ENCODE peak calls at places on chromosomes 6 and 20, in four cellular contexts. B, U, J and C are unnamed samples.

GRCh38 chr20:21371193-21371592 is 26.1 kb downstream of the NKX2-4 start:
- DNase-seq in J (no peak), B (no peak), U (no peak), C (no peak)

GRCh38 chr6:16168858-16169257 is 40.0 kb downstream of the MYLIP start:
- DNase-seq in U (peak; percentile 79), J (no peak), B (peak; percentile 32), C (no peak)

GRCh38 chr20:29876911-29877285 is 1380.6 kb upstream of the DEFB115 start:
- DNase-seq in U (no peak), J (peak; percentile 7), B (no peak), C (no peak)

GRCh38 chr6:93822434-93823265 is 403.3 kb upstream of the EPHA7 start:
- DNase-seq in U (no peak), J (no peak), B (no peak), C (no peak)

GRCh38 chr20:15185913-15186312 is 848.5 kb upstream of the FLRT3 start:
- DNase-seq in U (no peak), B (peak; percentile 68), J (no peak), C (no peak)

GRCh38 chr20:33874129-33874528 is 63.0 kb downstream of the CHMP4B start:
- DNase-seq in B (no peak), J (no peak), U (no peak), C (no peak)

GRCh38 chr6:10507298-10507697 is 13.9 kb upstream of the GCNT2 start:
- DNase-seq in J (no peak), U (no peak), B (no peak), C (no peak)

GRCh38 chr6:21135484-21136005 is 458.0 kb upstream of the SOX4 start:
- DNase-seq in U (no peak), J (no peak), B (no peak), C (no peak)

GRCh38 chr6:107800564-107801164 is 23.4 kb downstream of the SCML4 start:
- DNase-seq in B (peak; percentile 19), J (no peak), U (no peak), C (no peak)

GRCh38 chr20:1463971-1464570 is 2.6 kb downstream of the NSFL1C start:
- DNase-seq in B (no peak), U (no peak), J (no peak), C (no peak)

GRCh38 chr6:56096454-56096853 is 150.9 kb downstream of the COL21A1 start:
- DNase-seq in J (no peak), U (no peak), B (no peak), C (no peak)

GRCh38 chr20:57680934-57681914 is 28.6 kb downstream of the PMEPA1 start:
- DNase-seq in U (no peak), B (no peak), J (peak; percentile 51), C (no peak)

GRCh38 chr20:53643031-53643832 is 49.6 kb upstream of the ZNF217 start:
- DNase-seq in U (peak; percentile 91), J (peak; percentile 74), B (no peak), C (no peak)

GRCh38 chr20:3729811-3730550 is 2.5 kb upstream of the HSPA12B start:
- DNase-seq in J (no peak), B (no peak), U (no peak), C (no peak)

GRCh38 chr6:161301338-161301737 is 27.5 kb upstream of the AGPAT4 start:
- DNase-seq in J (no peak), B (no peak), U (no peak), C (no peak)

GRCh38 chr6:121799574-121799973 is 364.1 kb downstream of the GJA1 start:
- DNase-seq in B (no peak), J (no peak), U (no peak), C (no peak)

GRCh38 chr6:121794630-121795029 is 359.2 kb downstream of the GJA1 start:
- DNase-seq in J (no peak), B (no peak), U (peak; percentile 81), C (peak; percentile 85)

DNA sequence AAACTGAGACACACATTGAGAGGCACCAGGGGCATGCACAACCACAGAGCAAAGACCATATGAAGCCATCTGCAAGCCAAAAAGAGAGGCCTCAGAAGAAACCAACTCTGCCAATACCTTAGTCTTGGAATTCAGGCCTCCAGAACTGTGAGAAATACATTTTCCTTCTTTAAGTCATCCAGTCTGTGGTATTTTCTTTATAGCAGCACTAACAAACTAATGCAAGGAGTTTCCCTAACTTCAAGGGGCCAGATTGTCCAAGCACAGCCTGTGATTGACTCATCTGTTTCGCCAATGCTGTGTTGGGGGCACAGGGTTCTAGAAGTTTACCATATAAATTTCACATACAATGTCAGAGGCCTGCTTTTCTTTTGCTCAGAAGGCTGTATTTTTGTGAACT is 364.6 kb downstream of the GJA1 start:
- DNase-seq in U (no peak), B (no peak), J (no peak), C (no peak)
- H3K4me3 ChIP-seq in U (no peak overlapping the region), B (no peak overlapping the region), J (no peak overlapping the region), C (no peak overlapping the region)

GRCh38 chr6:133012774-133013173 is 198.4 kb downstream of the RPS12 start:
- DNase-seq in J (no peak), U (no peak), B (no peak), C (no peak)

GRCh38 chr6:133017581-133017980 is 203.2 kb downstream of the RPS12 start:
- DNase-seq in U (no peak), J (no peak), B (no peak), C (no peak)
- H3K4me1 ChIP-seq in U (no peaks in the 10 kb centered on the region), J (no peaks in the 10 kb centered on the region), B (no peaks in the 10 kb centered on the region), C (no peaks in the 10 kb centered on the region)

GRCh38 chr6:5095236-5095635 is 10.1 kb downstream of the PPP1R3G start:
- DNase-seq in U (no peak), B (no peak), J (no peak), C (no peak)
- TF ChIP-seq POLR2AphosphoS5 in U (no peak), B (no peak), J (no peak), C (no peak)

GRCh38 chr20:45968801-45969711 is 2.9 kb downstream of the ZNF335 start:
- DNase-seq in B (no peak), J (no peak), U (no peak), C (no peak)
- H3K4me3 ChIP-seq in B (no peak overlapping the region), J (no peak overlapping the region), U (no peak overlapping the region), C (no peak overlapping the region)

DNA sequence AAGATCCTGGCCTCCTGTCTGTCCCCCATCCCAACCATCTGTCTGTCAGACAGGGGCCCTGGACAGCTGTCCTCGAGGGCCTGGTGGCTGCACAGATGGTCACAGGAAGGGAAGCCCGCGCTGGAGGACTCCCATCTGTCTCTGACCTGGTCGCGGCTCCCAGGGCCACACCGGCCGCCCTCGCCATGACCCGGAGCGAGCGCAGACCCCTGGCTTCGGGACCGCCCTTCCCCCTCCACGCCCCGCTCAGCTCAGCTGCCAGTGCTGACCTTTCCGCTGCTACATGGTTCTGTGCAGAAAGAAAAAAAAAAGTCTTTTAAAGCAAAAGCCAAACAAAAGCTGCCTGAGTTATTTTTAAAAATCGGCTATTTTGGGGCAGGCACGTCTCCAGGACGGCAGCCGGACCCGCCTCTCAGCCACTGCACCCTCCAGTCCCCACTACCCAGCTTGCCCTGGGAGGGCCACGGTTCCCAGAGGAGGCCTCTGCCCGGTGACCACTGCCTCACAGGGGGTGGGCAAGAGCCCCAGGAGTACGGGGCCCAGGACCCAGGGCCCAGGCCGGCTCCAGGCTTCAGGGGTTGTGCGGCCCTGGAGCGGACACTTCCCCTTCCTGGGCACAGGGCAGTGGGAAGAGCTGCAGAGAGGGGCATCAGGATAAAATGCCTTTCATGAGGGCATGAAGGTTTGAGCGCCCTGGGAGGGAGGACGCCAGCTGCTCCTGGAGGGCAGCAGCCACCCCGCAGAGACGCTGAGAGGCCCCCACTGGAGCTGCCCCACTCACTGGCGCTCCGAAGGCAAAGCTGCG is 10.8 kb downstream of the LAMA5 start:
- DNase-seq in U (peak; percentile 13), B (no peak), J (no peak), C (no peak)
- H3K4me1 ChIP-seq in U (peaks cover 50% of the 10 kb centered on the region), B (peaks cover 47% of the 10 kb centered on the region), J (peaks cover 62% of the 10 kb centered on the region), C (peaks cover 93% of the 10 kb centered on the region)

GRCh38 chr20:47320990-47321805 is 35.3 kb downstream of the ZMYND8 start:
- DNase-seq in B (peak; percentile 99), U (no peak), J (peak; percentile 45), C (no peak)

GRCh38 chr20:47317127-47317895 is 39.2 kb downstream of the ZMYND8 start:
- DNase-seq in U (peak; percentile 97), J (peak; percentile 76), B (peak; percentile 56), C (peak; percentile 80)

GRCh38 chr20:47318027-47318595 is 38.4 kb downstream of the ZMYND8 start:
- DNase-seq in U (no peak), B (peak; percentile 94), J (peak; percentile 73), C (no peak)

GRCh38 chr20:47318596-47319516 is 37.6 kb downstream of the ZMYND8 start:
- DNase-seq in B (peak; percentile 62), J (peak; percentile 78), U (peak; percentile 79), C (no peak)

GRCh38 chr20:47319517-47320252 is 36.8 kb downstream of the ZMYND8 start:
- DNase-seq in B (no peak), J (peak; percentile 73), U (peak; percentile 89), C (no peak)
- TF ChIP-seq POLR2AphosphoS5 in B (no peak), J (no peak), U (peak; percentile 34), C (no peak)

DNA sequence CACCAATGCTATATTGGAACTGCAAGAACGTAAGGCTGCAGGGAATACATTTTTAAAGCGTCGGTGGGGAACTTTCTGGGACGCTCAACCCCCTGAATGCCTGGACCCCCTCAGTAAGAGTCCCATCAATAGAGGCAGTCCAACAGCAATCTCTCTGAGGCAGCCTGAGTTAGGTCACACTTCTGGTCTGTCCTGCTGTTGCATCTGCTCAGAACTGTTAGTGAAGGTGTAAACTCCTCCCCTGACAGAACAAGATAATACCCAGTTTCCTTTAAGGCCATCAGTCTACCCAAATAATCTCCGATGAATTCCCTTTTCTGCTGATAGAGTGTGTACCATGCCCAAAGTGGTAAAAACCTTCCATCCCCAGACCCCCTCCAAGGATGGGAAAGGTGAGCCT is 1.1 kb upstream of the RNGTT start:
- DNase-seq in U (no peak), J (no peak), B (no peak), C (no peak)
- H3K4me3 ChIP-seq in U (peak overlapping the region; percentile 99), J (peak overlapping the region; percentile 57), B (peak overlapping the region; percentile 73), C (peak overlapping the region; percentile 99)

DNA sequence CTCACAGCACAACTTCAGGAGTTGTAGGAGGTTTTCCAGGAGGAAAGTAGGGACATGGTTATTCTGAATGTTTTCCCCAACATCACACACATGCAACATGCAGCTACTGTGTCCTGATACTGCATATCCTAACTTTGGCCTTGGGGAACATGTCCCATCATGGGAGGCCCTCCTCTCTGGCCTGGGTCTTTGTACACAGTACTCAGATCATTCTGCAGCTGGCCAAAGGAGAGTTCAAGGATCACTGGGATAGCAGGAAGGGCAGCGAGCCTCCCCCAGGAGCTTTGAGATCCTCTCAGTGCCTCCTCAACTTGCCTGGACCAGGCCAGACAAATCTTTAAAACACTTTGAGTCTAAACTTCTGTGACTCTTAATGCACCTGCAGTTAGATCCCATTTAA is 12.9 kb downstream of the CASS4 start:
- DNase-seq in J (no peak), U (no peak), B (no peak), C (no peak)
- H3K4me1 ChIP-seq in J (no peaks in the 10 kb centered on the region), U (peaks cover 27% of the 10 kb centered on the region), B (peaks cover 44% of the 10 kb centered on the region), C (no peaks in the 10 kb centered on the region)